ENCODE peak calls at places on chromosomes 3 and 15, in eight cellular contexts. One of them, this sample, is unnamed.

GRCh38 chr3:106862067-106862466 is 515.2 kb upstream of the CCDC54 start:
- DNase-seq in NB4: no peak
- DNase-seq in testis: no peak
- DNase-seq in heart left ventricle: no peak
- DNase-seq in ovary: no peak
- DNase-seq in adrenal gland: no peak
- DNase-seq in A549: no peak
- DNase-seq in IMR-90: peak; percentile 70
- DNase-seq in this sample: no peak

GRCh38 chr3:105823149-105823866 is 45.5 kb downstream of the CBLB start:
- DNase-seq in heart left ventricle: no peak
- DNase-seq in IMR-90: peak; percentile 98
- DNase-seq in NB4: no peak
- DNase-seq in adrenal gland: no peak
- DNase-seq in testis: no peak
- DNase-seq in A549: peak; percentile 23
- DNase-seq in ovary: no peak
- DNase-seq in this sample: no peak

GRCh38 chr15:63358296-63359029 is 23.2 kb downstream of the CA12 start:
- DNase-seq in NB4: no peak
- DNase-seq in IMR-90: no peak
- DNase-seq in adrenal gland: no peak
- DNase-seq in heart left ventricle: no peak
- DNase-seq in ovary: no peak
- DNase-seq in A549: no peak
- DNase-seq in testis: no peak
- DNase-seq in this sample: no peak

GRCh38 chr15:93985173-93985572 is 246.2 kb upstream of the MCTP2 start:
- DNase-seq in testis: no peak
- DNase-seq in adrenal gland: no peak
- DNase-seq in A549: no peak
- DNase-seq in NB4: no peak
- DNase-seq in IMR-90: no peak
- DNase-seq in ovary: no peak
- DNase-seq in heart left ventricle: no peak
- DNase-seq in this sample: no peak

GRCh38 chr15:87365221-87365620 is 891.3 kb downstream of the NTRK3 start:
- DNase-seq in A549: no peak
- DNase-seq in NB4: no peak
- DNase-seq in testis: no peak
- DNase-seq in ovary: no peak
- DNase-seq in IMR-90: peak; percentile 69
- DNase-seq in heart left ventricle: no peak
- DNase-seq in adrenal gland: no peak
- DNase-seq in this sample: no peak

GRCh38 chr3:146160964-146161724 is at the start of gene PLOD2:
- DNase-seq in NB4: no peak
- DNase-seq in testis: peak; percentile 69
- DNase-seq in adrenal gland: peak; percentile 86
- DNase-seq in A549: peak; percentile 56
- DNase-seq in IMR-90: peak; percentile 92
- DNase-seq in heart left ventricle: peak; percentile 77
- DNase-seq in ovary: peak; percentile 87
- DNase-seq in this sample: peak; percentile 38

GRCh38 chr15:37125143-37125542 is 24.8 kb upstream of the MEIS2 start:
- DNase-seq in testis: no peak
- DNase-seq in adrenal gland: no peak
- DNase-seq in A549: no peak
- DNase-seq in heart left ventricle: no peak
- DNase-seq in IMR-90: peak; percentile 66
- DNase-seq in ovary: no peak
- DNase-seq in NB4: no peak
- DNase-seq in this sample: no peak

GRCh38 chr3:156535162-156535627 is 19.7 kb downstream of the SSR3 start:
- DNase-seq in ovary: peak; percentile 60
- DNase-seq in NB4: peak; percentile 82
- DNase-seq in A549: peak; percentile 62
- DNase-seq in heart left ventricle: peak; percentile 58
- DNase-seq in testis: peak; percentile 65
- DNase-seq in IMR-90: peak; percentile 100
- DNase-seq in adrenal gland: peak; percentile 93
- DNase-seq in this sample: peak; percentile 75

GRCh38 chr3:64799606-64800005 is 111.8 kb upstream of the ADAMTS9 start:
- DNase-seq in IMR-90: no peak
- DNase-seq in heart left ventricle: no peak
- DNase-seq in NB4: no peak
- DNase-seq in adrenal gland: no peak
- DNase-seq in ovary: no peak
- DNase-seq in A549: no peak
- DNase-seq in testis: no peak
- DNase-seq in this sample: no peak

GRCh38 chr15:72979308-72979707 is 73.0 kb upstream of the NEO1 start:
- DNase-seq in adrenal gland: no peak
- DNase-seq in testis: no peak
- DNase-seq in heart left ventricle: no peak
- DNase-seq in NB4: no peak
- DNase-seq in A549: no peak
- DNase-seq in ovary: no peak
- DNase-seq in IMR-90: no peak
- DNase-seq in this sample: no peak

GRCh38 chr3:106332135-106332534 is 463.3 kb upstream of the CBLB start:
- DNase-seq in testis: no peak
- DNase-seq in ovary: no peak
- DNase-seq in IMR-90: no peak
- DNase-seq in heart left ventricle: no peak
- DNase-seq in A549: no peak
- DNase-seq in adrenal gland: no peak
- DNase-seq in NB4: no peak
- DNase-seq in this sample: no peak

GRCh38 chr3:49171775-49172500 is 540 bp downstream of the KLHDC8B start:
- DNase-seq in NB4: no peak
- DNase-seq in testis: no peak
- DNase-seq in ovary: no peak
- DNase-seq in adrenal gland: no peak
- DNase-seq in A549: no peak
- DNase-seq in IMR-90: no peak
- DNase-seq in heart left ventricle: no peak
- DNase-seq in this sample: no peak

GRCh38 chr15:31312220-31312619 is 14.4 kb upstream of the KLF13 start:
- DNase-seq in adrenal gland: no peak
- DNase-seq in IMR-90: no peak
- DNase-seq in A549: no peak
- DNase-seq in heart left ventricle: peak; percentile 12
- DNase-seq in ovary: no peak
- DNase-seq in NB4: no peak
- DNase-seq in testis: no peak
- DNase-seq in this sample: no peak

GRCh38 chr15:35907507-35907906 is 361.5 kb upstream of the DPH6 start:
- DNase-seq in IMR-90: peak; percentile 23
- DNase-seq in NB4: no peak
- DNase-seq in adrenal gland: no peak
- DNase-seq in heart left ventricle: no peak
- DNase-seq in ovary: no peak
- DNase-seq in testis: no peak
- DNase-seq in A549: no peak
- DNase-seq in this sample: no peak

GRCh38 chr15:55633731-55634130 is 45.6 kb upstream of the PYGO1 start:
- DNase-seq in heart left ventricle: no peak
- DNase-seq in testis: no peak
- DNase-seq in A549: no peak
- DNase-seq in IMR-90: peak; percentile 5
- DNase-seq in NB4: no peak
- DNase-seq in adrenal gland: no peak
- DNase-seq in ovary: no peak
- DNase-seq in this sample: no peak

GRCh38 chr15:64122936-64123351 is 27.2 kb downstream of the SNX1 start:
- DNase-seq in A549: no peak
- DNase-seq in IMR-90: no peak
- DNase-seq in NB4: no peak
- DNase-seq in testis: no peak
- DNase-seq in adrenal gland: no peak
- DNase-seq in ovary: no peak
- DNase-seq in heart left ventricle: no peak
- DNase-seq in this sample: no peak

GRCh38 chr3:56829543-56829942 is 27.8 kb upstream of the ARHGEF3 start:
- DNase-seq in adrenal gland: no peak
- DNase-seq in ovary: no peak
- DNase-seq in testis: no peak
- DNase-seq in heart left ventricle: no peak
- DNase-seq in NB4: no peak
- DNase-seq in IMR-90: no peak
- DNase-seq in A549: no peak
- DNase-seq in this sample: no peak

GRCh38 chr15:100383302-100384107 is 41.7 kb upstream of the ADAMTS17 start:
- DNase-seq in A549: peak; percentile 39
- DNase-seq in IMR-90: no peak
- DNase-seq in NB4: peak; percentile 63
- DNase-seq in ovary: peak; percentile 30
- DNase-seq in testis: peak; percentile 52
- DNase-seq in adrenal gland: peak; percentile 51
- DNase-seq in heart left ventricle: no peak
- DNase-seq in this sample: no peak

GRCh38 chr3:183845608-183846288 is 20.4 kb upstream of the MAP6D1 start:
- DNase-seq in IMR-90: peak; percentile 31
- DNase-seq in heart left ventricle: no peak
- DNase-seq in ovary: no peak
- DNase-seq in testis: no peak
- DNase-seq in NB4: peak; percentile 25
- DNase-seq in A549: no peak
- DNase-seq in adrenal gland: no peak
- DNase-seq in this sample: no peak

GRCh38 chr3:195153121-195153520 is 117.8 kb downstream of the XXYLT1 start:
- DNase-seq in heart left ventricle: peak; percentile 38
- DNase-seq in adrenal gland: no peak
- DNase-seq in ovary: no peak
- DNase-seq in NB4: peak; percentile 62
- DNase-seq in A549: no peak
- DNase-seq in IMR-90: peak; percentile 17
- DNase-seq in testis: no peak
- DNase-seq in this sample: no peak

GRCh38 chr3:171193693-171194092 is 167.2 kb upstream of the SLC2A2 start:
- DNase-seq in heart left ventricle: no peak
- DNase-seq in IMR-90: peak; percentile 22
- DNase-seq in ovary: no peak
- DNase-seq in NB4: no peak
- DNase-seq in testis: no peak
- DNase-seq in adrenal gland: no peak
- DNase-seq in A549: no peak
- DNase-seq in this sample: no peak

GRCh38 chr3:131856171-131856570 is 178.6 kb downstream of the CPNE4 start:
- DNase-seq in heart left ventricle: no peak
- DNase-seq in IMR-90: no peak
- DNase-seq in A549: no peak
- DNase-seq in NB4: no peak
- DNase-seq in adrenal gland: no peak
- DNase-seq in testis: no peak
- DNase-seq in ovary: no peak
- DNase-seq in this sample: no peak

GRCh38 chr3:179432021-179432420 is 19.2 kb downstream of the GNB4 start:
- DNase-seq in heart left ventricle: no peak
- DNase-seq in NB4: peak; percentile 44
- DNase-seq in ovary: no peak
- DNase-seq in IMR-90: no peak
- DNase-seq in A549: no peak
- DNase-seq in adrenal gland: peak; percentile 25
- DNase-seq in testis: no peak
- DNase-seq in this sample: no peak

DNA sequence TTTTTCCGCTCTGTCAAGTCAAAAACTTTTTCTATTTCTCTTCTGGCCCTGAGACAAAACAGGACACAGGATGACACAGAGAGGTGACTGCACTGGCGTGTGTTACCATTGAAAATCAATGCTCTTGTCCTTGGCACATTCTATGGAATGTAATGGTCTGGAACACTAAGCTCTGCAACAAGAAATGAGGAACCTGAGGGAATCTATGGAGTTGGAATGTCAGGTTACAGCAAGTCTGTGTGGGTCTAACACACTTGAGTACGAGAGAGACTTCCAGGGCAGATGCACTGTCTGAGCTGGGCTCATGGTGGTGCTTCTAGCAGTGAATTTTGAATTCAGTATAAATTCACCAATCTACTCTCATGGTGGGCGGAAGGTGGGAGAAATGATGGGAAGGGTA is 508.3 kb downstream of the TUSC7 start:
- DNase-seq in ovary: no peak
- DNase-seq in NB4: no peak
- DNase-seq in adrenal gland: no peak
- DNase-seq in testis: no peak
- DNase-seq in A549: no peak
- DNase-seq in IMR-90: no peak
- DNase-seq in heart left ventricle: no peak
- DNase-seq in this sample: no peak
- H3K4me3 ChIP-seq in ovary: no peak overlapping the region
- H3K4me3 ChIP-seq in NB4: no peak overlapping the region
- H3K4me3 ChIP-seq in adrenal gland: no peak overlapping the region
- H3K4me3 ChIP-seq in testis: no peak overlapping the region
- H3K4me3 ChIP-seq in A549: no peak overlapping the region
- H3K4me3 ChIP-seq in IMR-90: no peak overlapping the region
- H3K4me3 ChIP-seq in heart left ventricle: no peak overlapping the region
- H3K4me3 ChIP-seq in this sample: no peak overlapping the region

GRCh38 chr3:138369151-138369900 is 20.9 kb downstream of the MRAS start:
- DNase-seq in adrenal gland: no peak
- DNase-seq in ovary: no peak
- DNase-seq in testis: no peak
- DNase-seq in A549: no peak
- DNase-seq in IMR-90: no peak
- DNase-seq in heart left ventricle: no peak
- DNase-seq in NB4: no peak
- DNase-seq in this sample: no peak
- TF ChIP-seq POLR2A in adrenal gland: no peak
- TF ChIP-seq POLR2A in ovary: no peak
- TF ChIP-seq POLR2A in testis: no peak
- TF ChIP-seq POLR2A in A549: no peak
- TF ChIP-seq POLR2A in IMR-90: no peak
- TF ChIP-seq POLR2A in heart left ventricle: no peak
- TF ChIP-seq POLR2A in NB4: no peak
- TF ChIP-seq POLR2A in this sample: no peak

GRCh38 chr3:2334921-2335320 is 236.3 kb downstream of the CNTN4 start:
- DNase-seq in A549: no peak
- DNase-seq in testis: no peak
- DNase-seq in IMR-90: no peak
- DNase-seq in NB4: no peak
- DNase-seq in ovary: no peak
- DNase-seq in heart left ventricle: no peak
- DNase-seq in adrenal gland: no peak
- DNase-seq in this sample: no peak
- H3K4me3 ChIP-seq in A549: no peak overlapping the region
- H3K4me3 ChIP-seq in testis: no peak overlapping the region
- H3K4me3 ChIP-seq in IMR-90: no peak overlapping the region
- H3K4me3 ChIP-seq in NB4: no peak overlapping the region
- H3K4me3 ChIP-seq in ovary: no peak overlapping the region
- H3K4me3 ChIP-seq in heart left ventricle: no peak overlapping the region
- H3K4me3 ChIP-seq in adrenal gland: no peak overlapping the region
- H3K4me3 ChIP-seq in this sample: no peak overlapping the region

DNA sequence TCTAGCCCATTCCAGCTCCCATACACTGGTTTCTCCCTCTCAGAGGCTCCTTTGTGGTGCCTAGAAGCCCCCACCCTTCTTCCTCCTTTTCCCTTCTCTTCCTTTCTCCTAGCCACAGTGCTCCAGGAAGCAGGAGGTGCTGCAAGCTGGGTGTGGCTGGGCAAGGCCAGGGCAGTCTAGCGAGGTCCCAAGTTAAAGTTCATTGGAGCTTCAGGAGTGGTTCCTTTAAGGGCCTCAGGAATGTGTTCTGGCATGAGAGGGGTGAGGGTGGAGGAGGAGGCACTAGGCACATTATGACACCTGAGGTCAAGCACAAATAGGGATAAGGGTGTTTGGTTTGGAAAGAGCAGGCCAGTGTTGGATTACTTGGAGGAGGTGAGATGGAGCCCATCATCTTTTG is 258.8 kb downstream of the TLE3 start:
- DNase-seq in NB4: no peak
- DNase-seq in IMR-90: no peak
- DNase-seq in ovary: no peak
- DNase-seq in heart left ventricle: no peak
- DNase-seq in A549: no peak
- DNase-seq in adrenal gland: no peak
- DNase-seq in testis: no peak
- DNase-seq in this sample: no peak
- TF ChIP-seq POLR2A in NB4: no peak
- TF ChIP-seq POLR2A in IMR-90: no peak
- TF ChIP-seq POLR2A in ovary: no peak
- TF ChIP-seq POLR2A in heart left ventricle: no peak
- TF ChIP-seq POLR2A in A549: no peak
- TF ChIP-seq POLR2A in adrenal gland: no peak
- TF ChIP-seq POLR2A in testis: no peak
- TF ChIP-seq POLR2A in this sample: no peak

This sample was measured in lower leg skin.